ENCODE peak calls at places on chromosomes 5 and 9, in eight cellular contexts. One of them, this sample, is unnamed.
A peak's percentile ranks its signal among the peaks of the same experiment; 100 is the strongest.

GRCh38 chr5:79255786-79256557 is 20.0 kb downstream of the JMY start:
- DNase-seq in epithelial cell of esophagus: peak; percentile 59
- DNase-seq in lower lobe of right lung: no peak
- DNase-seq in neural progenitor cell: peak; percentile 70
- DNase-seq in kidney epithelial cell: no peak
- DNase-seq in brain microvascular endothelial cell: peak; percentile 19
- DNase-seq in fibroblast of mammary gland: peak; percentile 52
- DNase-seq in HCT116: peak; percentile 31
- DNase-seq in this sample: no peak

GRCh38 chr5:116881921-116882531 is 307.4 kb upstream of the SEMA6A start:
- DNase-seq in fibroblast of mammary gland: no peak
- DNase-seq in brain microvascular endothelial cell: no peak
- DNase-seq in epithelial cell of esophagus: no peak
- DNase-seq in lower lobe of right lung: no peak
- DNase-seq in HCT116: no peak
- DNase-seq in kidney epithelial cell: no peak
- DNase-seq in neural progenitor cell: no peak
- DNase-seq in this sample: no peak

GRCh38 chr9:127554966-127555829 is 56.9 kb upstream of the STXBP1 start:
- DNase-seq in kidney epithelial cell: no peak
- DNase-seq in lower lobe of right lung: no peak
- DNase-seq in fibroblast of mammary gland: no peak
- DNase-seq in brain microvascular endothelial cell: no peak
- DNase-seq in HCT116: no peak
- DNase-seq in neural progenitor cell: peak; percentile 80
- DNase-seq in epithelial cell of esophagus: no peak
- DNase-seq in this sample: no peak

GRCh38 chr9:4549751-4550295 is 59.6 kb downstream of the SLC1A1 start:
- DNase-seq in brain microvascular endothelial cell: no peak
- DNase-seq in lower lobe of right lung: no peak
- DNase-seq in fibroblast of mammary gland: peak; percentile 8
- DNase-seq in kidney epithelial cell: no peak
- DNase-seq in HCT116: no peak
- DNase-seq in neural progenitor cell: no peak
- DNase-seq in epithelial cell of esophagus: no peak
- DNase-seq in this sample: no peak

GRCh38 chr5:71013575-71013974 is 11.6 kb downstream of the NAIP start:
- DNase-seq in fibroblast of mammary gland: no peak
- DNase-seq in brain microvascular endothelial cell: no peak
- DNase-seq in epithelial cell of esophagus: no peak
- DNase-seq in neural progenitor cell: peak; percentile 21
- DNase-seq in lower lobe of right lung: no peak
- DNase-seq in HCT116: no peak
- DNase-seq in kidney epithelial cell: no peak
- DNase-seq in this sample: no peak

GRCh38 chr5:151600069-151600665 is 9.0 kb upstream of the FAT2 start:
- DNase-seq in brain microvascular endothelial cell: no peak
- DNase-seq in fibroblast of mammary gland: no peak
- DNase-seq in kidney epithelial cell: no peak
- DNase-seq in lower lobe of right lung: no peak
- DNase-seq in epithelial cell of esophagus: no peak
- DNase-seq in HCT116: no peak
- DNase-seq in neural progenitor cell: no peak
- DNase-seq in this sample: no peak

GRCh38 chr9:10255758-10256157 is 357.0 kb downstream of the PTPRD start:
- DNase-seq in epithelial cell of esophagus: no peak
- DNase-seq in neural progenitor cell: no peak
- DNase-seq in HCT116: no peak
- DNase-seq in lower lobe of right lung: no peak
- DNase-seq in brain microvascular endothelial cell: no peak
- DNase-seq in kidney epithelial cell: no peak
- DNase-seq in fibroblast of mammary gland: no peak
- DNase-seq in this sample: no peak

GRCh38 chr5:154288145-154288544 is 97.6 kb downstream of the GALNT10 start:
- DNase-seq in brain microvascular endothelial cell: peak; percentile 33
- DNase-seq in neural progenitor cell: peak; percentile 27
- DNase-seq in lower lobe of right lung: no peak
- DNase-seq in epithelial cell of esophagus: no peak
- DNase-seq in fibroblast of mammary gland: peak; percentile 50
- DNase-seq in kidney epithelial cell: no peak
- DNase-seq in HCT116: no peak
- DNase-seq in this sample: no peak

GRCh38 chr5:122105909-122106308 is 23.4 kb upstream of the ZNF474 start:
- DNase-seq in neural progenitor cell: no peak
- DNase-seq in epithelial cell of esophagus: no peak
- DNase-seq in fibroblast of mammary gland: no peak
- DNase-seq in brain microvascular endothelial cell: no peak
- DNase-seq in lower lobe of right lung: no peak
- DNase-seq in HCT116: no peak
- DNase-seq in kidney epithelial cell: no peak
- DNase-seq in this sample: no peak

GRCh38 chr5:149464796-149465489 is 85.9 kb upstream of the IL17B start:
- DNase-seq in HCT116: no peak
- DNase-seq in neural progenitor cell: no peak
- DNase-seq in kidney epithelial cell: no peak
- DNase-seq in brain microvascular endothelial cell: no peak
- DNase-seq in lower lobe of right lung: no peak
- DNase-seq in epithelial cell of esophagus: peak; percentile 60
- DNase-seq in fibroblast of mammary gland: peak; percentile 82
- DNase-seq in this sample: no peak

GRCh38 chr9:78622131-78622530 is 325.2 kb downstream of the PSAT1 start:
- DNase-seq in neural progenitor cell: no peak
- DNase-seq in epithelial cell of esophagus: no peak
- DNase-seq in lower lobe of right lung: no peak
- DNase-seq in brain microvascular endothelial cell: no peak
- DNase-seq in fibroblast of mammary gland: no peak
- DNase-seq in kidney epithelial cell: no peak
- DNase-seq in HCT116: no peak
- DNase-seq in this sample: no peak

GRCh38 chr5:139297439-139298133 is 4.0 kb downstream of the MATR3 start:
- DNase-seq in lower lobe of right lung: no peak
- DNase-seq in epithelial cell of esophagus: no peak
- DNase-seq in kidney epithelial cell: no peak
- DNase-seq in neural progenitor cell: no peak
- DNase-seq in brain microvascular endothelial cell: no peak
- DNase-seq in HCT116: no peak
- DNase-seq in fibroblast of mammary gland: no peak
- DNase-seq in this sample: no peak

GRCh38 chr5:68253612-68254341 is 38.2 kb downstream of the PIK3R1 start:
- DNase-seq in brain microvascular endothelial cell: no peak
- DNase-seq in HCT116: no peak
- DNase-seq in kidney epithelial cell: no peak
- DNase-seq in fibroblast of mammary gland: peak; percentile 78
- DNase-seq in neural progenitor cell: no peak
- DNase-seq in lower lobe of right lung: no peak
- DNase-seq in epithelial cell of esophagus: no peak
- DNase-seq in this sample: no peak

GRCh38 chr5:113520429-113520828 is 6.9 kb downstream of the YTHDC2 start:
- DNase-seq in epithelial cell of esophagus: no peak
- DNase-seq in HCT116: no peak
- DNase-seq in lower lobe of right lung: no peak
- DNase-seq in fibroblast of mammary gland: peak; percentile 80
- DNase-seq in brain microvascular endothelial cell: peak; percentile 25
- DNase-seq in kidney epithelial cell: no peak
- DNase-seq in neural progenitor cell: no peak
- DNase-seq in this sample: no peak

GRCh38 chr5:61280766-61281427 is 51.2 kb upstream of the ZSWIM6 start:
- DNase-seq in brain microvascular endothelial cell: no peak
- DNase-seq in fibroblast of mammary gland: no peak
- DNase-seq in lower lobe of right lung: no peak
- DNase-seq in neural progenitor cell: no peak
- DNase-seq in HCT116: no peak
- DNase-seq in epithelial cell of esophagus: peak; percentile 65
- DNase-seq in kidney epithelial cell: no peak
- DNase-seq in this sample: peak; percentile 69

GRCh38 chr5:56183507-56183906 is 49.6 kb downstream of the ANKRD55 start:
- DNase-seq in HCT116: peak; percentile 81
- DNase-seq in neural progenitor cell: no peak
- DNase-seq in kidney epithelial cell: peak; percentile 100
- DNase-seq in lower lobe of right lung: no peak
- DNase-seq in epithelial cell of esophagus: peak; percentile 95
- DNase-seq in brain microvascular endothelial cell: peak; percentile 95
- DNase-seq in fibroblast of mammary gland: peak; percentile 97
- DNase-seq in this sample: no peak

GRCh38 chr9:21789541-21790037 is 12.8 kb upstream of the MTAP start:
- DNase-seq in lower lobe of right lung: no peak
- DNase-seq in epithelial cell of esophagus: peak; percentile 94
- DNase-seq in kidney epithelial cell: peak; percentile 60
- DNase-seq in brain microvascular endothelial cell: peak; percentile 73
- DNase-seq in neural progenitor cell: peak; percentile 86
- DNase-seq in fibroblast of mammary gland: peak; percentile 94
- DNase-seq in HCT116: peak; percentile 92
- DNase-seq in this sample: no peak

GRCh38 chr5:156589104-156589858 is 260.8 kb upstream of the PPP1R2B start:
- DNase-seq in kidney epithelial cell: no peak
- DNase-seq in neural progenitor cell: no peak
- DNase-seq in HCT116: no peak
- DNase-seq in epithelial cell of esophagus: no peak
- DNase-seq in fibroblast of mammary gland: no peak
- DNase-seq in brain microvascular endothelial cell: no peak
- DNase-seq in lower lobe of right lung: no peak
- DNase-seq in this sample: no peak

DNA sequence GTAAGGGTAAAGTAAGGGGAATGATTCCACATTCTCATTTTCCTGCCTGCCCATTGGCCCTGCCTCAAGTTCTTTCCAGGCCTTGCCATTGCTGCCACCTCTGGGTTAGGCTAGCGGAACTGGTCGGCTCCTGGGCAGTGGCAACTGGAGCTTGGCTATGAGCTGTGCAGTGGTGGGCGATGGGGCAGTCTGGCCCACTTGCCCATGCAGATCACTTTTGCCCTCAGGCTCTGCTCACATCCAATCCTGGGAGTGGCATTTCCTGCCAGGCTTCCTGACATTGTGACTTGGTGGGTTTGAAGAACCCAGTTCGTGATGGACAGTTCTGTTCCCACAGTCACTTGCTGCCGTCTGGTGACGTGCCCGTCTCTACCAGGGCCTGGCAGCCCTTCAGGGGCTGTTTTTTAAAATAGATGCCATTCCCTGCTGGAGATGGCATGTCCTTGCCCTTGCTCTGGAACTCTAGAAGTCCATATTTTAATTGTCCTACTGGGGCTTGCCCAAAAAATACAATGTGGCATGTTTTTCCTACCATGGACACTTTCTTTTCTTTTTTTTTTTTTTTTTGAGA is 86.1 kb downstream of the FGF18 start:
- DNase-seq in epithelial cell of esophagus: no peak
- DNase-seq in brain microvascular endothelial cell: no peak
- DNase-seq in fibroblast of mammary gland: no peak
- DNase-seq in kidney epithelial cell: no peak
- DNase-seq in lower lobe of right lung: no peak
- DNase-seq in HCT116: no peak
- DNase-seq in neural progenitor cell: no peak
- DNase-seq in this sample: no peak
- H3K4me3 ChIP-seq in epithelial cell of esophagus: no peak overlapping the region
- H3K4me3 ChIP-seq in brain microvascular endothelial cell: no peak overlapping the region
- H3K4me3 ChIP-seq in fibroblast of mammary gland: no peak overlapping the region
- H3K4me3 ChIP-seq in kidney epithelial cell: no peak overlapping the region
- H3K4me3 ChIP-seq in lower lobe of right lung: no peak overlapping the region
- H3K4me3 ChIP-seq in HCT116: no peak overlapping the region
- H3K4me3 ChIP-seq in neural progenitor cell: no peak overlapping the region
- H3K4me3 ChIP-seq in this sample: no peak overlapping the region

GRCh38 chr9:38066167-38066906 is 2.7 kb downstream of the SHB start:
- DNase-seq in lower lobe of right lung: no peak
- DNase-seq in neural progenitor cell: peak; percentile 48
- DNase-seq in fibroblast of mammary gland: no peak
- DNase-seq in HCT116: no peak
- DNase-seq in kidney epithelial cell: no peak
- DNase-seq in brain microvascular endothelial cell: no peak
- DNase-seq in epithelial cell of esophagus: peak; percentile 59
- DNase-seq in this sample: peak; percentile 57
- TF ChIP-seq CTCF in lower lobe of right lung: no peak
- TF ChIP-seq CTCF in neural progenitor cell: peak; percentile 29
- TF ChIP-seq CTCF in fibroblast of mammary gland: peak; percentile 14
- TF ChIP-seq CTCF in HCT116: no peak
- TF ChIP-seq CTCF in kidney epithelial cell: peak; percentile 40
- TF ChIP-seq CTCF in brain microvascular endothelial cell: peak; percentile 41
- TF ChIP-seq CTCF in epithelial cell of esophagus: peak; percentile 54
- TF ChIP-seq CTCF in this sample: no peak

DNA sequence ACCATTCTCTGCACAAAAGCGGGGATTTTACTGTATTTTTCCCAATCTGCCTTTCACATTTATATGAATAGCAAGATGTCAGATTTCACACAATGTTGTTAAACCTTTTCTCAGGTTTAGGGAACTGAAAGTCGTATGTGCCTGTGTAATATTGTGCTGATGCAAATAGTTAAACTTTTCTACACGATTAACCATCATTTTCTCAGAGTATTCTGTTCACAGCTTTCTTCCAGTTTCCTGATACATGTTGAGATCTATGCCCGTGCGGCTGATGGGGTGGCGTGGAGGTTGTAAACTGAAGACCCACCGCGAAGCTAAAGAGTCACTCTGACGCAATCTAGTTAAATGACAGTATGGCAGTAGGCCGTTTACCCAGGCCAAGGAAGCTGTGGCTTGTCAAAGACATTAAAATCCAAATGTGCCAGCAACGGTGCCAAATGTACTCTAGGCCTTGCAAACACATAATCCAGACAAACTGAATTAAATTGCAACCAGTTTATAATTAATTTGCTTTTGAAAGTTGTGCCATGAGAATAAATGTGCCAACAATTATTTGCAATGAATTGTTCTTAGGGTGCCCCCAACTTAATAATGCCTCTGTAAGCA is 145.7 kb downstream of the EBF1 start:
- DNase-seq in kidney epithelial cell: no peak
- DNase-seq in lower lobe of right lung: no peak
- DNase-seq in HCT116: no peak
- DNase-seq in fibroblast of mammary gland: no peak
- DNase-seq in neural progenitor cell: no peak
- DNase-seq in epithelial cell of esophagus: no peak
- DNase-seq in brain microvascular endothelial cell: no peak
- DNase-seq in this sample: no peak
- H3K4me3 ChIP-seq in kidney epithelial cell: no peak overlapping the region
- H3K4me3 ChIP-seq in lower lobe of right lung: no peak overlapping the region
- H3K4me3 ChIP-seq in HCT116: no peak overlapping the region
- H3K4me3 ChIP-seq in fibroblast of mammary gland: no peak overlapping the region
- H3K4me3 ChIP-seq in neural progenitor cell: no peak overlapping the region
- H3K4me3 ChIP-seq in epithelial cell of esophagus: no peak overlapping the region
- H3K4me3 ChIP-seq in brain microvascular endothelial cell: no peak overlapping the region
- H3K4me3 ChIP-seq in this sample: no peak overlapping the region

DNA sequence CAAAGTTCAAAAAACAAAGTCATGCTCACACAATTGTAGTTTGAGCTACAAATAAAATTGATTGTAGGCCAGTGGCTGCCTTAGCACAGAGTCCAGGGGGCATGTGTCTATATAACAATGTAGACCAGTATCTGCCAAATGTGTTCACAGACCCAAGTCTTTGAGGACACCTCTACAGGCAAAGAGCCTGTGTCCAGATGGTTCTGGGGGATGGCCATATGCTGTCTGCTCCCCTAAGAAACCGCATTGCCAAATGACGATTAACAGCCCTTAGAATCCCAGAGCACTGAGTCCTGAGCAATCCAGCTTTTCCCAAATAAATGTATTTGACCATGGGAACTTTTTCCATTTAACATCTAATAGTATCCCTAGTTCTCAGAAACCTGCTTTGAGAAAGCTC is 169.6 kb downstream of the ADCY2 start:
- DNase-seq in neural progenitor cell: no peak
- DNase-seq in brain microvascular endothelial cell: no peak
- DNase-seq in epithelial cell of esophagus: no peak
- DNase-seq in lower lobe of right lung: no peak
- DNase-seq in fibroblast of mammary gland: no peak
- DNase-seq in kidney epithelial cell: no peak
- DNase-seq in HCT116: no peak
- DNase-seq in this sample: no peak
- TF ChIP-seq CTCF in neural progenitor cell: no peak
- TF ChIP-seq CTCF in brain microvascular endothelial cell: no peak
- TF ChIP-seq CTCF in epithelial cell of esophagus: no peak
- TF ChIP-seq CTCF in lower lobe of right lung: no peak
- TF ChIP-seq CTCF in fibroblast of mammary gland: no peak
- TF ChIP-seq CTCF in kidney epithelial cell: no peak
- TF ChIP-seq CTCF in HCT116: no peak
- TF ChIP-seq CTCF in this sample: no peak